ENCODE peak calls at places on chromosomes 7 and 10, in nine cellular contexts. One of them, this sample, is unnamed.

GRCh38 chr7:22702516-22702915 is 24.5 kb upstream of the IL6 start:
- DNase-seq in A549: no peak
- DNase-seq in astrocyte of the spinal cord: peak; percentile 20
- DNase-seq in fibroblast of mammary gland: peak; percentile 39
- DNase-seq in BE2C: no peak
- DNase-seq in brain microvascular endothelial cell: no peak
- DNase-seq in right atrium auricular region: no peak
- DNase-seq in Caco-2: no peak
- DNase-seq in uterus: no peak
- DNase-seq in this sample: no peak

GRCh38 chr10:133617196-133617595 is 9.4 kb downstream of the FRG2B start:
- DNase-seq in brain microvascular endothelial cell: no peak
- DNase-seq in fibroblast of mammary gland: no peak
- DNase-seq in Caco-2: no peak
- DNase-seq in right atrium auricular region: no peak
- DNase-seq in A549: no peak
- DNase-seq in astrocyte of the spinal cord: no peak
- DNase-seq in uterus: no peak
- DNase-seq in BE2C: no peak
- DNase-seq in this sample: no peak

GRCh38 chr7:70679666-70680065 is 452.3 kb upstream of the GALNT17 start:
- DNase-seq in right atrium auricular region: no peak
- DNase-seq in uterus: no peak
- DNase-seq in Caco-2: no peak
- DNase-seq in BE2C: no peak
- DNase-seq in A549: no peak
- DNase-seq in fibroblast of mammary gland: peak; percentile 39
- DNase-seq in astrocyte of the spinal cord: no peak
- DNase-seq in brain microvascular endothelial cell: no peak
- DNase-seq in this sample: peak; percentile 8

GRCh38 chr10:100020883-100021248 is 11.1 kb upstream of the DNMBP start:
- DNase-seq in Caco-2: no peak
- DNase-seq in astrocyte of the spinal cord: no peak
- DNase-seq in right atrium auricular region: no peak
- DNase-seq in A549: no peak
- DNase-seq in uterus: no peak
- DNase-seq in fibroblast of mammary gland: no peak
- DNase-seq in BE2C: peak; percentile 13
- DNase-seq in brain microvascular endothelial cell: no peak
- DNase-seq in this sample: no peak

GRCh38 chr10:114810926-114811325 is 10.7 kb upstream of the FHIP2A start:
- DNase-seq in Caco-2: no peak
- DNase-seq in A549: no peak
- DNase-seq in uterus: no peak
- DNase-seq in fibroblast of mammary gland: no peak
- DNase-seq in brain microvascular endothelial cell: no peak
- DNase-seq in right atrium auricular region: no peak
- DNase-seq in BE2C: no peak
- DNase-seq in astrocyte of the spinal cord: no peak
- DNase-seq in this sample: no peak

GRCh38 chr7:602341-603141 is 82.9 kb upstream of the PDGFA start:
- DNase-seq in right atrium auricular region: no peak
- DNase-seq in brain microvascular endothelial cell: no peak
- DNase-seq in astrocyte of the spinal cord: no peak
- DNase-seq in fibroblast of mammary gland: peak; percentile 6
- DNase-seq in uterus: no peak
- DNase-seq in Caco-2: no peak
- DNase-seq in BE2C: no peak
- DNase-seq in A549: no peak
- DNase-seq in this sample: no peak

GRCh38 chr10:124864421-124865193 is 63.0 kb downstream of the ABRAXAS2 start:
- DNase-seq in A549: no peak
- DNase-seq in brain microvascular endothelial cell: peak; percentile 2
- DNase-seq in BE2C: no peak
- DNase-seq in right atrium auricular region: peak; percentile 75
- DNase-seq in Caco-2: peak; percentile 35
- DNase-seq in fibroblast of mammary gland: no peak
- DNase-seq in astrocyte of the spinal cord: no peak
- DNase-seq in uterus: no peak
- DNase-seq in this sample: no peak

GRCh38 chr10:59586407-59586891 is 123.2 kb downstream of the SLC16A9 start:
- DNase-seq in right atrium auricular region: no peak
- DNase-seq in brain microvascular endothelial cell: no peak
- DNase-seq in A549: no peak
- DNase-seq in BE2C: no peak
- DNase-seq in uterus: no peak
- DNase-seq in Caco-2: no peak
- DNase-seq in astrocyte of the spinal cord: no peak
- DNase-seq in fibroblast of mammary gland: no peak
- DNase-seq in this sample: no peak

GRCh38 chr7:3301831-3302618 is 973 bp downstream of the SDK1 start:
- DNase-seq in right atrium auricular region: no peak
- DNase-seq in BE2C: no peak
- DNase-seq in Caco-2: peak; percentile 15
- DNase-seq in uterus: peak; percentile 20
- DNase-seq in astrocyte of the spinal cord: peak; percentile 40
- DNase-seq in brain microvascular endothelial cell: no peak
- DNase-seq in fibroblast of mammary gland: peak; percentile 15
- DNase-seq in A549: peak; percentile 35
- DNase-seq in this sample: peak; percentile 23

GRCh38 chr7:76286842-76287403 is 15.6 kb upstream of the HSPB1 start:
- DNase-seq in BE2C: no peak
- DNase-seq in A549: no peak
- DNase-seq in uterus: no peak
- DNase-seq in right atrium auricular region: no peak
- DNase-seq in Caco-2: no peak
- DNase-seq in brain microvascular endothelial cell: no peak
- DNase-seq in fibroblast of mammary gland: no peak
- DNase-seq in astrocyte of the spinal cord: no peak
- DNase-seq in this sample: no peak

GRCh38 chr7:76294344-76295024 is 8.0 kb upstream of the HSPB1 start:
- DNase-seq in brain microvascular endothelial cell: peak; percentile 96
- DNase-seq in astrocyte of the spinal cord: peak; percentile 98
- DNase-seq in Caco-2: no peak
- DNase-seq in fibroblast of mammary gland: peak; percentile 98
- DNase-seq in BE2C: peak; percentile 99
- DNase-seq in A549: peak; percentile 83
- DNase-seq in uterus: peak; percentile 99
- DNase-seq in right atrium auricular region: peak; percentile 98
- DNase-seq in this sample: peak; percentile 95

GRCh38 chr7:76292206-76292573 is 10.3 kb upstream of the HSPB1 start:
- DNase-seq in right atrium auricular region: peak; percentile 75
- DNase-seq in astrocyte of the spinal cord: peak; percentile 14
- DNase-seq in fibroblast of mammary gland: peak; percentile 43
- DNase-seq in A549: no peak
- DNase-seq in brain microvascular endothelial cell: peak; percentile 29
- DNase-seq in uterus: no peak
- DNase-seq in BE2C: no peak
- DNase-seq in Caco-2: no peak
- DNase-seq in this sample: peak; percentile 58

GRCh38 chr7:76293407-76293901 is 9.0 kb upstream of the HSPB1 start:
- DNase-seq in right atrium auricular region: no peak
- DNase-seq in astrocyte of the spinal cord: no peak
- DNase-seq in uterus: peak; percentile 69
- DNase-seq in fibroblast of mammary gland: no peak
- DNase-seq in BE2C: no peak
- DNase-seq in Caco-2: no peak
- DNase-seq in brain microvascular endothelial cell: no peak
- DNase-seq in A549: no peak
- DNase-seq in this sample: no peak

DNA sequence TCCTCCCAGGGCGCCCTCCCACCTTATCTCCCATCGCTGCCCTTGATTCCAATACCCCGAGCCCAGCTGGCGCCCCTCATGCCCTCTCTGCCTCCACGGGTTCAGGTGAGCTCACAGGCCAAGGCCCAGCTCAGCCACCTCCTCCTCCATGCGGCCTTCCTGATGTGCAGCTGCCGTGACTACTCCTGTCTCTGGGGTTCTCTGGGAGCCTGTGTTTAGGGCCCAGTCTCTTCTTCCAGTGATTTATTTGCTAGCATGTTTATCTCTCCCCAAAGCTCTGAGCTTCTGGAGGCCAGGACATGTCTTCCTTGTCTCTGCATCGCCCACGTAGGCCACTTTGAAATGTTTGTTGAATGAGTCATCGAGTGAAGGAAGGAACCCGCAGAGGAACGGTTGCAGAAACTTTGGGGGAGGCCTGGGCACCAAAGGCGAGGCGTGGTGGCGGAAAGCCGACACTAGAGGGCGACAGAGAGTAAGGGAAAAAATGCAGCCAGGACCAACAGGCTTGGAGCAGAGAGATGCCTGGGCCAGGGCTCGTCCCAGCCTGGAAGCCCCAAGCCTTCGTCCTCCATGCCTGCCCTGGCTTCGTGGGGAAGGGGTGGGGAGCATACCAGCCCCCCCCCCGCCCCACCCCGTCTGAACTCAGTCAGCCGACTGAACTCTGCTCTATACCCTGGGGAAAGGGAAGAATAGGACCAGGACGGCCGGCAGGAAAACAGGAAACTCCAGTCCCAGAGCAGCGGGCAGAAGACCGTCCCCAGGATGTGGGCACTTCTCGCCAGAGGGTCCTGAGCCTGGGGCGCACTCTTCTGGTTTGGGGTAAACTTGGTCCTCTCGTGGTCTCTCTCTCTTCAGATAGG is 10.9 kb upstream of the HSPB1 start:
- DNase-seq in brain microvascular endothelial cell: peak; percentile 97
- DNase-seq in BE2C: peak; percentile 86
- DNase-seq in fibroblast of mammary gland: peak; percentile 98
- DNase-seq in uterus: peak; percentile 98
- DNase-seq in astrocyte of the spinal cord: peak; percentile 97
- DNase-seq in Caco-2: peak; percentile 93
- DNase-seq in right atrium auricular region: peak; percentile 96
- DNase-seq in A549: peak; percentile 91
- DNase-seq in this sample: peak; percentile 96
- H3K4me3 ChIP-seq in brain microvascular endothelial cell: peak overlapping the region; percentile 9
- H3K4me3 ChIP-seq in BE2C: peak overlapping the region; percentile 44
- H3K4me3 ChIP-seq in fibroblast of mammary gland: peak overlapping the region; percentile 22
- H3K4me3 ChIP-seq in uterus: peak overlapping the region; percentile 22
- H3K4me3 ChIP-seq in astrocyte of the spinal cord: peak overlapping the region; percentile 4
- H3K4me3 ChIP-seq in Caco-2: peak overlapping the region; percentile 18
- H3K4me3 ChIP-seq in right atrium auricular region: peak overlapping the region; percentile 40
- H3K4me3 ChIP-seq in A549: peak overlapping the region; percentile 37
- H3K4me3 ChIP-seq in this sample: peak overlapping the region; percentile 29

GRCh38 chr10:73416571-73416970 is 2.7 kb upstream of the ANXA7 start:
- DNase-seq in astrocyte of the spinal cord: no peak
- DNase-seq in Caco-2: no peak
- DNase-seq in BE2C: no peak
- DNase-seq in uterus: no peak
- DNase-seq in A549: no peak
- DNase-seq in right atrium auricular region: no peak
- DNase-seq in fibroblast of mammary gland: no peak
- DNase-seq in brain microvascular endothelial cell: no peak
- DNase-seq in this sample: no peak

GRCh38 chr10:73410897-73411296 is 3.0 kb downstream of the ANXA7 start:
- DNase-seq in astrocyte of the spinal cord: no peak
- DNase-seq in Caco-2: no peak
- DNase-seq in right atrium auricular region: no peak
- DNase-seq in uterus: no peak
- DNase-seq in fibroblast of mammary gland: no peak
- DNase-seq in A549: no peak
- DNase-seq in BE2C: no peak
- DNase-seq in brain microvascular endothelial cell: no peak
- DNase-seq in this sample: no peak

GRCh38 chr10:73413108-73413527 is 740 bp downstream of the ANXA7 start:
- DNase-seq in Caco-2: peak; percentile 80
- DNase-seq in right atrium auricular region: no peak
- DNase-seq in brain microvascular endothelial cell: peak; percentile 32
- DNase-seq in fibroblast of mammary gland: no peak
- DNase-seq in uterus: peak; percentile 18
- DNase-seq in A549: peak; percentile 62
- DNase-seq in BE2C: peak; percentile 22
- DNase-seq in astrocyte of the spinal cord: peak; percentile 50
- DNase-seq in this sample: peak; percentile 61

GRCh38 chr10:73414230-73414981 is 548 bp upstream of the ANXA7 start:
- DNase-seq in brain microvascular endothelial cell: no peak
- DNase-seq in right atrium auricular region: no peak
- DNase-seq in uterus: no peak
- DNase-seq in astrocyte of the spinal cord: no peak
- DNase-seq in BE2C: no peak
- DNase-seq in Caco-2: peak; percentile 30
- DNase-seq in fibroblast of mammary gland: no peak
- DNase-seq in A549: no peak
- DNase-seq in this sample: no peak

DNA sequence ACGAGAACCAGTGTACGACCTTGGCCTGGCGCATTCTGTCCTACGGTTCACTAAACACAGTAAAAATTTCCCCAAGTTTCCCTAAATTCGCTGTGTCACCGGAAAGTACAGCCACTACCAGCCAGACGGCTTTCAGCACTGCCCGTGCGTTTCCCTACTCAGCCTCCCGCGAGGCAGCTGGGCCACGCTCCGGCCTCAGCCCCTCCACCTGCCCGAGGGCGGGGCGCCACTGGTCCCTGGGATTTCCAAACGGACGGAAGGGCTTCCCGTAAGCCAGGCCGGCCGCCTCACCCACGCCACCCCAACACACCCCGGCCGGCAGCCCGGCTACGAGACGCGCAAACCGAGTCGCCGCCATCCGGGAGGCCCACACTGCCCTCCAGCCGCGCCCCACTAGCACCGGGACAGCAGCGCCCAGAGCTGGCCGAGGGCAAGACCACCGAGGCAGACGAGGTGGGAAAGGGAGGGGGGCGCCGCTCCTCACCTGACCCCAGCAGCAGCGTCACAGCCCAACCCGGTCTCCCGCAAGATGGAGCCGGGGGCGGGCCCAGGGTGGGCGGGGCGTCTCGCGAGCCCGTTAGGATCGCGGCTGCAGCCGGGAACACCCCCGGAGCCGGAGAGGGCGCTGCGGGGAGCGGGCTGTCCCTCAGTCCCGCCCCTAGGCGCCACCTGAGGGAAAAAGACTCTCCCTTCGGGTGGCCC is at the start of gene ANXA7:
- DNase-seq in A549: peak; percentile 98
- DNase-seq in fibroblast of mammary gland: peak; percentile 72
- DNase-seq in right atrium auricular region: peak; percentile 90
- DNase-seq in brain microvascular endothelial cell: peak; percentile 79
- DNase-seq in uterus: peak; percentile 93
- DNase-seq in Caco-2: peak; percentile 98
- DNase-seq in astrocyte of the spinal cord: peak; percentile 86
- DNase-seq in BE2C: peak; percentile 96
- DNase-seq in this sample: peak; percentile 96
- TF ChIP-seq CTCF in A549: peak; percentile 24
- TF ChIP-seq CTCF in fibroblast of mammary gland: no peak
- TF ChIP-seq CTCF in right atrium auricular region: no peak
- TF ChIP-seq CTCF in brain microvascular endothelial cell: no peak
- TF ChIP-seq CTCF in uterus: peak; percentile 54
- TF ChIP-seq CTCF in Caco-2: peak; percentile 41
- TF ChIP-seq CTCF in astrocyte of the spinal cord: peak; percentile 24
- TF ChIP-seq CTCF in BE2C: no peak
- TF ChIP-seq CTCF in this sample: peak; percentile 3

GRCh38 chr7:155136619-155137243 is 66.6 kb downstream of the HTR5A start:
- DNase-seq in right atrium auricular region: no peak
- DNase-seq in Caco-2: no peak
- DNase-seq in uterus: no peak
- DNase-seq in BE2C: no peak
- DNase-seq in fibroblast of mammary gland: no peak
- DNase-seq in A549: no peak
- DNase-seq in astrocyte of the spinal cord: no peak
- DNase-seq in brain microvascular endothelial cell: no peak
- DNase-seq in this sample: no peak
- H3K4me3 ChIP-seq in right atrium auricular region: no peak overlapping the region
- H3K4me3 ChIP-seq in Caco-2: no peak overlapping the region
- H3K4me3 ChIP-seq in uterus: no peak overlapping the region
- H3K4me3 ChIP-seq in BE2C: no peak overlapping the region
- H3K4me3 ChIP-seq in fibroblast of mammary gland: no peak overlapping the region
- H3K4me3 ChIP-seq in A549: no peak overlapping the region
- H3K4me3 ChIP-seq in astrocyte of the spinal cord: no peak overlapping the region
- H3K4me3 ChIP-seq in brain microvascular endothelial cell: no peak overlapping the region
- H3K4me3 ChIP-seq in this sample: no peak overlapping the region

GRCh38 chr7:4693152-4693551 is 11.1 kb downstream of the FOXK1 start:
- DNase-seq in uterus: no peak
- DNase-seq in BE2C: no peak
- DNase-seq in A549: no peak
- DNase-seq in astrocyte of the spinal cord: no peak
- DNase-seq in right atrium auricular region: no peak
- DNase-seq in Caco-2: no peak
- DNase-seq in fibroblast of mammary gland: no peak
- DNase-seq in brain microvascular endothelial cell: no peak
- DNase-seq in this sample: no peak
- TF ChIP-seq CTCF in uterus: no peak
- TF ChIP-seq CTCF in BE2C: no peak
- TF ChIP-seq CTCF in A549: no peak
- TF ChIP-seq CTCF in astrocyte of the spinal cord: no peak
- TF ChIP-seq CTCF in right atrium auricular region: no peak
- TF ChIP-seq CTCF in Caco-2: no peak
- TF ChIP-seq CTCF in fibroblast of mammary gland: no peak
- TF ChIP-seq CTCF in brain microvascular endothelial cell: no peak
- TF ChIP-seq CTCF in this sample: no peak

This sample was measured in foreskin fibroblast.